ENCODE peak calls at places on chromosomes 4 and X, in seven cellular contexts. One of them, this sample, is unnamed.

GRCh38 chr4:174528226-174528625 is 5.9 kb upstream of the HPGD start:
- DNase-seq in CD4-positive, CD25-positive, alpha-beta regulatory T cell: no peak
- DNase-seq in right atrium auricular region: no peak
- DNase-seq in foreskin keratinocyte: no peak
- DNase-seq in IMR-90: no peak
- DNase-seq in H9: no peak
- DNase-seq in ovary: no peak
- DNase-seq in this sample: no peak

GRCh38 chrX:31656013-31656412 is 584.2 kb upstream of the FTHL17 start:
- DNase-seq in foreskin keratinocyte: peak; percentile 5
- DNase-seq in right atrium auricular region: no peak
- DNase-seq in H9: no peak
- DNase-seq in IMR-90: peak; percentile 47
- DNase-seq in ovary: no peak
- DNase-seq in CD4-positive, CD25-positive, alpha-beta regulatory T cell: no peak
- DNase-seq in this sample: no peak

GRCh38 chr4:109676886-109677285 is 26.4 kb downstream of the CASP6 start:
- DNase-seq in IMR-90: no peak
- DNase-seq in CD4-positive, CD25-positive, alpha-beta regulatory T cell: no peak
- DNase-seq in H9: no peak
- DNase-seq in right atrium auricular region: no peak
- DNase-seq in ovary: no peak
- DNase-seq in foreskin keratinocyte: no peak
- DNase-seq in this sample: no peak

GRCh38 chr4:87009095-87009648 is 74.4 kb downstream of the AFF1 start:
- DNase-seq in CD4-positive, CD25-positive, alpha-beta regulatory T cell: no peak
- DNase-seq in H9: no peak
- DNase-seq in right atrium auricular region: no peak
- DNase-seq in IMR-90: no peak
- DNase-seq in ovary: no peak
- DNase-seq in foreskin keratinocyte: no peak
- DNase-seq in this sample: peak; percentile 38

GRCh38 chrX:1034717-1035116 is 177.7 kb downstream of the CRLF2 start:
- DNase-seq in foreskin keratinocyte: no peak
- DNase-seq in ovary: no peak
- DNase-seq in CD4-positive, CD25-positive, alpha-beta regulatory T cell: no peak
- DNase-seq in IMR-90: no peak
- DNase-seq in right atrium auricular region: no peak
- DNase-seq in H9: no peak
- DNase-seq in this sample: no peak

GRCh38 chr4:73729534-73730165 is 10.7 kb upstream of the CXCL8 start:
- DNase-seq in foreskin keratinocyte: no peak
- DNase-seq in right atrium auricular region: peak; percentile 82
- DNase-seq in H9: peak; percentile 71
- DNase-seq in CD4-positive, CD25-positive, alpha-beta regulatory T cell: peak; percentile 13
- DNase-seq in IMR-90: peak; percentile 92
- DNase-seq in ovary: peak; percentile 46
- DNase-seq in this sample: peak; percentile 66

GRCh38 chr4:83110970-83111369 is 3.6 kb downstream of the PLAC8 start:
- DNase-seq in CD4-positive, CD25-positive, alpha-beta regulatory T cell: no peak
- DNase-seq in ovary: no peak
- DNase-seq in H9: no peak
- DNase-seq in foreskin keratinocyte: no peak
- DNase-seq in IMR-90: no peak
- DNase-seq in right atrium auricular region: no peak
- DNase-seq in this sample: no peak

GRCh38 chrX:103215037-103215767 is at the start of gene BEX4:
- DNase-seq in ovary: peak; percentile 89
- DNase-seq in foreskin keratinocyte: no peak
- DNase-seq in CD4-positive, CD25-positive, alpha-beta regulatory T cell: peak; percentile 82
- DNase-seq in right atrium auricular region: peak; percentile 84
- DNase-seq in H9: peak; percentile 96
- DNase-seq in IMR-90: peak; percentile 41
- DNase-seq in this sample: peak; percentile 65

GRCh38 chr4:149164282-149164681 is 651.4 kb downstream of the IQCM start:
- DNase-seq in CD4-positive, CD25-positive, alpha-beta regulatory T cell: no peak
- DNase-seq in foreskin keratinocyte: no peak
- DNase-seq in H9: peak; percentile 52
- DNase-seq in IMR-90: peak; percentile 92
- DNase-seq in right atrium auricular region: no peak
- DNase-seq in ovary: no peak
- DNase-seq in this sample: no peak

GRCh38 chr4:26803462-26803861 is 57.2 kb upstream of the STIM2 start:
- DNase-seq in ovary: no peak
- DNase-seq in CD4-positive, CD25-positive, alpha-beta regulatory T cell: no peak
- DNase-seq in IMR-90: no peak
- DNase-seq in foreskin keratinocyte: no peak
- DNase-seq in H9: peak; percentile 34
- DNase-seq in right atrium auricular region: no peak
- DNase-seq in this sample: no peak

GRCh38 chr4:154366956-154367355 is 124.6 kb downstream of the DCHS2 start:
- DNase-seq in right atrium auricular region: no peak
- DNase-seq in ovary: peak; percentile 33
- DNase-seq in IMR-90: no peak
- DNase-seq in foreskin keratinocyte: no peak
- DNase-seq in CD4-positive, CD25-positive, alpha-beta regulatory T cell: no peak
- DNase-seq in H9: peak; percentile 41
- DNase-seq in this sample: no peak

GRCh38 chrX:129717902-129718301 is 20.9 kb upstream of the XPNPEP2 start:
- DNase-seq in H9: no peak
- DNase-seq in IMR-90: peak; percentile 78
- DNase-seq in CD4-positive, CD25-positive, alpha-beta regulatory T cell: no peak
- DNase-seq in right atrium auricular region: no peak
- DNase-seq in ovary: no peak
- DNase-seq in foreskin keratinocyte: peak; percentile 58
- DNase-seq in this sample: no peak

GRCh38 chr4:168162604-168163003 is 70.3 kb downstream of the ANXA10 start:
- DNase-seq in CD4-positive, CD25-positive, alpha-beta regulatory T cell: no peak
- DNase-seq in IMR-90: peak; percentile 47
- DNase-seq in foreskin keratinocyte: peak; percentile 78
- DNase-seq in right atrium auricular region: no peak
- DNase-seq in ovary: no peak
- DNase-seq in H9: no peak
- DNase-seq in this sample: no peak

DNA sequence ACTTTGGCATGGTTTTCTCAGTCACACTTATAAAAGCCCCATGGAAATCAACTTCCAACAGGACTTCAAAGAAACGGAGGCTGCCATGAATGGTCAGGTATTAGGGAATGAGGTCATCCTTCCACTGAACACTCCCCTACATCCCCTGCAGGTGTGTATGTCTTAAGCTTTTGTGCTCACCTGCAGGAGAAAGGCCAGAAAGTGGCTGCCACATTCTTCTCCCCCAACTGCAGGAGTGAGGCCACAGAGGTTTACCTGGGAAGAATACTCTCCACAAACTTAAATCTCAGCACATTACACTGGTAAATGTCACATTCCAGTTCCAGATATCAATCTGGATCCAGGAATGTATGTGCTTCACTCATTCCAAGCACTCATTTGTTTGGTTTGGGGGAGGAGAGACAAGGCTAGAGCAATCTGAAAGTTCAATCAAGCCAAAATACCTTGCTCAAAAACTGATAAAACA is 15.5 kb downstream of the FAM9C start:
- DNase-seq in H9: peak; percentile 46
- DNase-seq in IMR-90: no peak
- DNase-seq in right atrium auricular region: no peak
- DNase-seq in ovary: no peak
- DNase-seq in foreskin keratinocyte: no peak
- DNase-seq in CD4-positive, CD25-positive, alpha-beta regulatory T cell: no peak
- DNase-seq in this sample: no peak
- H3K4me1 ChIP-seq in H9: peaks cover 10% of the 10 kb centered on the region
- H3K4me1 ChIP-seq in IMR-90: peaks cover 8% of the 10 kb centered on the region
- H3K4me1 ChIP-seq in right atrium auricular region: no peaks in the 10 kb centered on the region
- H3K4me1 ChIP-seq in ovary: no peaks in the 10 kb centered on the region
- H3K4me1 ChIP-seq in foreskin keratinocyte: peaks cover 12% of the 10 kb centered on the region
- H3K4me1 ChIP-seq in CD4-positive, CD25-positive, alpha-beta regulatory T cell: peaks cover 49% of the 10 kb centered on the region
- H3K4me1 ChIP-seq in this sample: no peaks in the 10 kb centered on the region

DNA sequence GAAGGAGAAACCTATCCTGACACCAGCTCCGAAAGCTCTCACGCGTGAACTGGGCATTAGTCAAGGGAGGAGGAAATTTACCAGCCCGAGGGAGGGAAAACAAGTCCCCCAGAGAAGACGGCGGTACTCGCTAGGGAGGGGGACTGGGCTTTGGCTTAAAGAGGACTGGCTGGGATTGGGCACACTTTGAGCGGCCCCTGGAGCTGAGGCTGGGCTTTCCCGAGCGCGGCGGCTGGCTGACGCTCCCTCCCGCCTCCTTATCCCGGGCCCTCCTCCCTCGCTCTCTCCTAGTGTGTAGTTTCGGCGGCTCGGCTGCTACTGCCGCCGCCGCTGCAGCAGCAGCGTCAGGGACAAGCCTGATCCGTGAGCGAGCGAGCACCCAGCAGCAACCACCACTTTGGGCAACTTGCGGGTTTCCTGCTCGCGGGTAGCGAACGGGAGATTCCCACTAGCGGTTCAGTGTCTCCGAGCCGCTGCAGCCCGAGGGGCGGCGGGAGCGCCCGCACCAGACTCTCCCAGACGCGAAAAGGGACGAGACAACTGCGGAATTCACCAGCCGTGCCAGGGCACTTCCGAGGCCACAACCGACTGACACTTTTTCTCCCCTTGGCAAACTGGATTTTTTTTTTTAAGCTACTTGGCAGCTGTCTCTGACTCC is 677 bp upstream of the PCDH7 start:
- DNase-seq in foreskin keratinocyte: no peak
- DNase-seq in CD4-positive, CD25-positive, alpha-beta regulatory T cell: no peak
- DNase-seq in IMR-90: peak; percentile 68
- DNase-seq in ovary: peak; percentile 45
- DNase-seq in right atrium auricular region: no peak
- DNase-seq in H9: peak; percentile 69
- DNase-seq in this sample: peak; percentile 47
- H3K27ac ChIP-seq in foreskin keratinocyte: peak overlapping the region; percentile 72
- H3K27ac ChIP-seq in CD4-positive, CD25-positive, alpha-beta regulatory T cell: no peak overlapping the region
- H3K27ac ChIP-seq in IMR-90: peak overlapping the region; percentile 45
- H3K27ac ChIP-seq in ovary: no peak overlapping the region
- H3K27ac ChIP-seq in right atrium auricular region: peak overlapping the region; percentile 14
- H3K27ac ChIP-seq in H9: no peak overlapping the region
- H3K27ac ChIP-seq in this sample: no peak overlapping the region

DNA sequence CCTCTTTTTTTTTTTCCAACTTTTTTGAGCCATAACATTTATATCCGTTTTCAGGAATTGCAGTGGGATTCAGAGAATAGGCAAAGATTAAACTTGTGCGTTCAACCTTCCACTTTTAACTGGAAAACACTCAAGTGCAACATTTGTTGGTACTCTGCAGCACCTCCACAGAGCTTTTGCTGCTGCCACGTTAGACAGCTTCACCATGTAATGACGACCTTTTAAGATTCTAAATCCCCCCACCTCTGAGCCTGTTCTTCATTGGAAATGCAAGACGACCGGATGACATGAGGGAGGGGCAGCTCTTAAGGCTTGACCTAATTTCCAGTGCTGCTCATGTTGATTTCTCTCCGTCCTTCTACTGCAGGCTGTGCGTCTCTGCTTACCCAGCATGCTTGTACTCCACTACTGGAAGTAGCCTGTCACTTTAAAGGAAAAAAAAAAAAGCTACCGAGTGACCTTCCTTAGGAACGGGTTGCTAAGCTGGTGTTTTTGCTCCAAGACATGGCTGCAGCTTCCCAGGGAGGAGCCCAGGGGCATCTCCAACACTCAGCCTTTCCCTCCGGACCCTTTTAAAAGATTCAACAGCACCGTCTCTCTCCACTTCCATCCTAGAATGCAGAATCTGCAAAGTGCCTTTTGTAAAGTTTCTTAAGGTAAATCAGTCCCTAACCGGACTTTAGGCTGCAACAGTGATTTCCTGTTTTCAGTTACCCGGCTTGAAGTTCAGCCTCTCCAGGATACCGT is at the start of gene CC2D2A:
- DNase-seq in H9: peak; percentile 46
- DNase-seq in IMR-90: peak; percentile 69
- DNase-seq in foreskin keratinocyte: no peak
- DNase-seq in CD4-positive, CD25-positive, alpha-beta regulatory T cell: peak; percentile 49
- DNase-seq in right atrium auricular region: no peak
- DNase-seq in ovary: no peak
- DNase-seq in this sample: peak; percentile 72
- H3K4me1 ChIP-seq in H9: peaks cover 6% of the 10 kb centered on the region
- H3K4me1 ChIP-seq in IMR-90: peaks cover 3% of the 10 kb centered on the region
- H3K4me1 ChIP-seq in foreskin keratinocyte: peaks cover 4% of the 10 kb centered on the region
- H3K4me1 ChIP-seq in CD4-positive, CD25-positive, alpha-beta regulatory T cell: peaks cover 13% of the 10 kb centered on the region
- H3K4me1 ChIP-seq in right atrium auricular region: no peaks in the 10 kb centered on the region
- H3K4me1 ChIP-seq in ovary: peaks cover 6% of the 10 kb centered on the region
- H3K4me1 ChIP-seq in this sample: no peaks in the 10 kb centered on the region

GRCh38 chr4:1242506-1243450 is 6.2 kb downstream of the CTBP1 start:
- DNase-seq in foreskin keratinocyte: no peak
- DNase-seq in H9: no peak
- DNase-seq in ovary: no peak
- DNase-seq in right atrium auricular region: no peak
- DNase-seq in IMR-90: no peak
- DNase-seq in CD4-positive, CD25-positive, alpha-beta regulatory T cell: no peak
- DNase-seq in this sample: no peak

GRCh38 chr4:1245481-1246051 is 3.4 kb downstream of the CTBP1 start:
- DNase-seq in IMR-90: no peak
- DNase-seq in right atrium auricular region: no peak
- DNase-seq in H9: no peak
- DNase-seq in ovary: no peak
- DNase-seq in foreskin keratinocyte: no peak
- DNase-seq in CD4-positive, CD25-positive, alpha-beta regulatory T cell: no peak
- DNase-seq in this sample: no peak

GRCh38 chr4:1244978-1245471 is 3.9 kb downstream of the CTBP1 start:
- DNase-seq in ovary: no peak
- DNase-seq in CD4-positive, CD25-positive, alpha-beta regulatory T cell: no peak
- DNase-seq in IMR-90: no peak
- DNase-seq in foreskin keratinocyte: no peak
- DNase-seq in H9: no peak
- DNase-seq in right atrium auricular region: no peak
- DNase-seq in this sample: no peak

GRCh38 chr4:1243451-1244080 is 5.4 kb downstream of the CTBP1 start:
- DNase-seq in right atrium auricular region: no peak
- DNase-seq in foreskin keratinocyte: no peak
- DNase-seq in CD4-positive, CD25-positive, alpha-beta regulatory T cell: no peak
- DNase-seq in ovary: no peak
- DNase-seq in IMR-90: no peak
- DNase-seq in H9: peak; percentile 27
- DNase-seq in this sample: no peak

DNA sequence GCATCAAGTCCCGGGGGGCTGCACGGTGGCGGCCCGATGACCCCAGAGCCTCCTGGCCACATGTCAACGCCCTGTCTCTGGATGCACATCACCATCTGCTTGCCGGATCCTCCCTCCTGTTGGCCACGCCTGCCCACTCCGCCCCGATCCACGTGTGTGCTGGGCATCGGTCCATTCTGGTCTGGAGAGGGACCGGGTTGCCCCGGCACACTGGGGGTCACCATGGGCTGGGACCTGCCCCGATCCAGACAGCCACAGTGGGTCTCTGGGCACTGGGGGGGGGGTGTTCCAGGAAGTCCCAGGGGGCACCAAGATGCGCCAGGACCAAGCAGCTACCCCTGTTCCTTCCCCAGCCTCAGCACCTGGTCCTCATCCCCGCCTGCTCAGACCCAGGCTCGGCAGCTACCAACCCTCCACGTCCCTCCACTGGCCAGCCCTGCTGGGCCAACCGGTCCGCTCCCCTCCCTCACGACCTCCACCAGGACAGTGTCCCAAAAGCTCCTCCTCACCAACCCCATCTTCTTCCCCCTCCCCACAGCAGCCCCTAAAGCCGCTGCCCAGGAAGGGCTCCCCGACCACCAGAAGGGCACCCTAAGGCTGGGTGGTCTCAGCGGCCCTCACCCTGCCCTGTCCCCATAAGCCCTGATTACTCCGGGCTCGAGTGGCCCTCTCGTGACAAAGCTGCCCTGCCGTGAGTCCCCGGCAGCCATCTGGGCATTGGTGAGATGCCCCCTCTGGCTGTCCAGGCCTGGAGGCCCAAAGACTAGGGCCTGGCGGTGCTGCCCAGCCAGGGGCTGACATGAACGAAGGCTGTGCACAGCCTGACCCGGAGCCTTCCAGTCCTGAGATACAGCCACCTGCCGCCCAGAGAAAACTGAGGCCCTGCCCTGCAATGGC is 4.6 kb downstream of the CTBP1 start:
- DNase-seq in foreskin keratinocyte: no peak
- DNase-seq in ovary: peak; percentile 51
- DNase-seq in IMR-90: no peak
- DNase-seq in right atrium auricular region: no peak
- DNase-seq in CD4-positive, CD25-positive, alpha-beta regulatory T cell: no peak
- DNase-seq in H9: no peak
- DNase-seq in this sample: no peak
- H3K27ac ChIP-seq in foreskin keratinocyte: no peak overlapping the region
- H3K27ac ChIP-seq in ovary: no peak overlapping the region
- H3K27ac ChIP-seq in IMR-90: no peak overlapping the region
- H3K27ac ChIP-seq in right atrium auricular region: peak overlapping the region; percentile 92
- H3K27ac ChIP-seq in CD4-positive, CD25-positive, alpha-beta regulatory T cell: no peak overlapping the region
- H3K27ac ChIP-seq in H9: no peak overlapping the region
- H3K27ac ChIP-seq in this sample: no peak overlapping the region

This sample was measured in small intestine.